ENCODE peak calls at places on chromosomes 13 and 19, in four cellular contexts. Y, B, A and E are unnamed samples.

GRCh38 chr13:113623491-113624234 is 34.3 kb downstream of the ATP4B start:
- DNase-seq in Y (no peak), A (no peak), B (no peak), E (no peak)

GRCh38 chr19:55539082-55539715 is 2.3 kb upstream of the SBK2 start:
- DNase-seq in A (no peak), B (no peak), Y (no peak), E (no peak)

GRCh38 chr19:3840804-3841203 is 28.0 kb downstream of the ZFR2 start:
- DNase-seq in B (no peak), A (no peak), Y (no peak), E (no peak)

GRCh38 chr13:100753391-100753790 is 78.8 kb upstream of the TMTC4 start:
- DNase-seq in A (no peak), B (no peak), Y (no peak), E (no peak)

GRCh38 chr13:51495300-51495699 is 42.5 kb upstream of the INTS6 start:
- DNase-seq in Y (no peak), B (no peak), A (no peak), E (no peak)

GRCh38 chr13:43994999-43995859 is 115.5 kb downstream of the LACC1 start:
- DNase-seq in A (no peak), Y (no peak), B (no peak), E (no peak)

GRCh38 chr13:95896302-95896701 is 156.9 kb downstream of the UGGT2 start:
- DNase-seq in Y (no peak), A (peak), B (no peak), E (no peak)

GRCh38 chr13:91369432-91369831 is 21.9 kb downstream of the MIR17HG start:
- DNase-seq in Y (no peak), A (peak), B (no peak), E (no peak)

GRCh38 chr13:47147784-47148062 is 250.9 kb upstream of the HTR2A start:
- DNase-seq in Y (no peak), B (no peak), A (no peak), E (no peak)

GRCh38 chr13:114268344-114269280 is 12.8 kb upstream of the UPF3A start:
- DNase-seq in B (no peak), A (no peak), Y (no peak), E (no peak)

GRCh38 chr13:106230450-106230849 is 305.0 kb downstream of the EFNB2 start:
- DNase-seq in A (no peak), Y (no peak), B (no peak), E (no peak)

GRCh38 chr13:66427330-66427990 is 802.7 kb downstream of the PCDH9 start:
- DNase-seq in A (no peak), Y (no peak), B (no peak), E (no peak)

GRCh38 chr13:96499646-96500045 is 409.7 kb downstream of the HS6ST3 start:
- DNase-seq in A (no peak), Y (no peak), B (no peak), E (no peak)

GRCh38 chr13:110874508-110874960 is 40.3 kb downstream of the ANKRD10 start:
- DNase-seq in Y (peak), B (no peak), A (peak), E (peak)

GRCh38 chr13:110873639-110874507 is 41.0 kb downstream of the ANKRD10 start:
- DNase-seq in Y (no peak), A (no peak), B (no peak), E (no peak)

GRCh38 chr13:110872768-110873638 is 41.9 kb downstream of the ANKRD10 start:
- DNase-seq in A (no peak), B (no peak), Y (no peak), E (no peak)

GRCh38 chr13:110876592-110876991 is 38.3 kb downstream of the ANKRD10 start:
- DNase-seq in B (no peak), A (peak), Y (no peak), E (peak)

GRCh38 chr13:110875243-110875642 is 39.6 kb downstream of the ANKRD10 start:
- DNase-seq in A (peak), Y (no peak), B (no peak), E (no peak)
- TF ChIP-seq POLR2AphosphoS2 in A (no peak), Y (no peak), B (no peak), E (no peak)

GRCh38 chr19:45087531-45087930 is 5.4 kb upstream of the PPP1R37 start:
- DNase-seq in Y (no peak), B (no peak), A (no peak), E (no peak)
- TF ChIP-seq POLR2AphosphoS2 in Y (no peak), B (no peak), A (no peak), E (no peak)

GRCh38 chr19:50629194-50629593 is 10.5 kb downstream of the SYT3 start:
- DNase-seq in Y (no peak), A (no peak), B (no peak), E (no peak)
- TF ChIP-seq POLR2AphosphoS2 in Y (no peak), A (no peak), B (no peak), E (no peak)

DNA sequence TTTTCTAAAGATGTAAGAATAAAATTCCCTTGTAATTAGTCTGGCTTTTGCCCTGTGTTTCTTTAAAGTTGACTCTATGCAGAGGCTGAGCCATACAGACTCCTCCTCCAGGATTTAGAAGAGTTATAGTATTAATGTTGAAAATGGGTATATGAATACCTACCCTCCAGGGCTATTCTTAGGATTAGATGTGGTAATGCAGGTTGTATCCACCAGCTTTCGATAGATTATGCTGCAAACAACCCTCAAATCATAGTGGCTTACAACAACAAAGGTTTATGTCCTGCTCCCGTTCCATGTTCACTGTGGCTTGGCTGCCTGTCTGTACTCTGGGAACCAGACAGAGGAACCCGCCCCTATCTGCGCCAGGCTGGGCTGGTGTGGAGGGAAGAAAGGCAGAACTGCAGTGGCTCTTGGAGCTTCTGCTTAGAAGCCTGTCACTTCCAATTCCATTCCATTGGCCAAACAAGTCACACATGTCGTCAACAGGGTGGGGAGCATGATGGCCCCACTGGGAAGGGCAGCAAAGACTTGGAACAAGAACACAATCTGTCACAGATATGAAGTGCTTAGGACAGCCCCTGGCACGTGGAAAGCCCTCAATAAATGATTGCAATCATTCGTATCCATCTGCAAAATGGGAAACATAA is 290.8 kb downstream of the FOXO1 start:
- DNase-seq in B (no peak), A (no peak), Y (no peak), E (no peak)
- TF ChIP-seq POLR2AphosphoS2 in B (no peak), A (no peak), Y (no peak), E (no peak)

GRCh38 chr19:12695997-12696365 is 450 bp downstream of the FBXW9 start:
- DNase-seq in A (no peak), B (no peak), Y (no peak), E (no peak)
- TF ChIP-seq POLR2AphosphoS2 in A (no peak), B (no peak), Y (no peak), E (no peak)